ENCODE peak calls at places on chromosomes 4 and X, in eight cellular contexts. D is left cardiac atrium; H is activated CD4-positive, alpha-beta T cell treated with anti-CD3 and anti-CD28 coated beads for 48 hours; K is GM06990; G is Right ventricle myocardium superior; B is A172; Q is activated CD8-positive, alpha-beta T cell treated with anti-CD3 and anti-CD28 coated beads, Interleukin-2, amount 10 ng/mL, durations not matched to agents 7 days and 5 days; R is GM13977. V is an unnamed sample.

GRCh38 chrX:22950278-22951266 is 49.2 kb upstream of the DDX53 start:
- DNase-seq in K (no peak), D (no peak), R (no peak), B (peak), H (no peak), Q (no peak), G (no peak), V (no peak)

GRCh38 chrX:12999422-12999821 is 24.5 kb downstream of the TMSB4X start:
- DNase-seq in H (peak), B (no peak), R (no peak), Q (peak), G (no peak), D (no peak), K (peak), V (no peak)

GRCh38 chrX:155966876-155967275 is 30.6 kb upstream of the IL9R start:
- DNase-seq in G (no peak), Q (peak), H (peak), B (peak), K (no peak), R (peak), D (no peak), V (peak)

GRCh38 chr4:80422727-80423404 is 87.3 kb downstream of the CFAP299 start:
- DNase-seq in R (no peak), B (no peak), Q (peak), G (no peak), H (no peak), D (no peak), K (no peak), V (no peak)

GRCh38 chr4:85402371-85402770 is 72.6 kb upstream of the ARHGAP24 start:
- DNase-seq in D (no peak), Q (no peak), G (no peak), K (no peak), R (no peak), H (no peak), B (no peak), V (no peak)

GRCh38 chr4:86481429-86481828 is 112.7 kb upstream of the PTPN13 start:
- DNase-seq in R (no peak), K (no peak), B (no peak), D (no peak), G (no peak), H (no peak), Q (no peak), V (no peak)

GRCh38 chr4:142091691-142092182 is 455.4 kb downstream of the IL15 start:
- DNase-seq in R (no peak), B (peak), K (no peak), Q (no peak), H (no peak), D (peak), G (no peak), V (no peak)

GRCh38 chr4:142743071-142743825 is 102.9 kb downstream of the INPP4B start:
- DNase-seq in K (no peak), G (no peak), R (no peak), H (no peak), B (peak), Q (no peak), D (no peak), V (no peak)

GRCh38 chr4:40003986-40004385 is 26.3 kb upstream of the PDS5A start:
- DNase-seq in H (no peak), Q (no peak), K (no peak), G (no peak), D (no peak), R (no peak), B (no peak), V (no peak)

GRCh38 chr4:94801016-94801415 is 43.3 kb downstream of the BMPR1B start:
- DNase-seq in R (no peak), D (no peak), Q (no peak), K (no peak), G (no peak), B (no peak), H (no peak), V (no peak)

GRCh38 chr4:129546531-129546930 is 450.6 kb downstream of the C4orf33 start:
- DNase-seq in G (no peak), D (no peak), H (no peak), K (no peak), Q (no peak), B (no peak), R (no peak), V (no peak)

GRCh38 chr4:82421796-82422560 is 8.3 kb downstream of the HNRNPDL start:
- DNase-seq in R (no peak), K (peak), Q (no peak), H (peak), B (no peak), D (no peak), G (no peak), V (peak)

GRCh38 chr4:37909690-37910486 is 19.0 kb downstream of the TBC1D1 start:
- DNase-seq in G (no peak), R (no peak), B (no peak), H (no peak), D (no peak), K (no peak), Q (no peak), V (no peak)

GRCh38 chr4:74969507-74970474 is 36.9 kb downstream of the PARM1 start:
- DNase-seq in H (no peak), D (peak), Q (no peak), G (peak), B (no peak), R (no peak), K (no peak), V (no peak)

GRCh38 chrX:30888526-30889146 is 418 bp downstream of the TAB3 start:
- DNase-seq in K (peak), Q (peak), D (no peak), R (peak), B (peak), G (peak), H (peak), V (peak)

V was measured in erythroblast.